ENCODE peak calls at places on chromosome 19, in seven cellular contexts. U is left lung, G is upper lobe of right lung, L is heart left ventricle, P is PC-3, Q is H1, X is right lobe of liver. C is an unnamed sample.

GRCh38 chr19:31583148-31583547 is 233.9 kb upstream of the TSHZ3 start:
- DNase-seq in G (no peak), X (no peak), U (no peak), Q (no peak), P (no peak), L (no peak), C (no peak)

GRCh38 chr19:2462635-2463421 is 6.1 kb upstream of the LMNB2 start:
- DNase-seq in P (peak), X (peak), L (peak), G (peak), Q (peak), U (peak), C (no peak)

GRCh38 chr19:44644391-44645016 is 794 bp downstream of the PVR start:
- DNase-seq in G (peak), U (no peak), P (peak), Q (peak), X (peak), L (no peak), C (no peak)

GRCh38 chr19:9309974-9310446 is 372 bp upstream of the ZNF699 start:
- DNase-seq in U (peak), G (peak), X (peak), P (peak), L (peak), Q (peak), C (peak)

GRCh38 chr19:57803594-57804325 is 11.0 kb downstream of the ZNF552 start:
- DNase-seq in U (no peak), L (peak), G (peak), Q (peak), P (peak), X (no peak), C (no peak)

GRCh38 chr19:46838160-46838559 is 12.5 kb downstream of the AP2S1 start:
- DNase-seq in P (no peak), U (no peak), Q (no peak), L (no peak), G (no peak), X (no peak), C (no peak)

GRCh38 chr19:36775768-36776167 is 3.2 kb upstream of the ZNF850 start:
- DNase-seq in G (no peak), X (no peak), Q (no peak), L (peak), P (no peak), U (no peak), C (no peak)

GRCh38 chr19:14418743-14419037 is 451 bp downstream of the DDX39A start:
- DNase-seq in Q (no peak), L (no peak), P (no peak), X (no peak), G (no peak), U (no peak), C (no peak)

GRCh38 chr19:18342090-18342632 is 1.8 kb downstream of the PGPEP1 start:
- DNase-seq in U (no peak), L (no peak), P (no peak), G (no peak), Q (no peak), X (no peak), C (no peak)

GRCh38 chr19:35171730-35172129 is 17.2 kb downstream of the FXYD5 start:
- DNase-seq in P (no peak), Q (no peak), X (no peak), U (no peak), G (no peak), L (no peak), C (no peak)

GRCh38 chr19:1752757-1753728 is at the start of gene ONECUT3:
- DNase-seq in X (no peak), G (no peak), U (no peak), L (no peak), Q (peak), P (peak), C (no peak)

GRCh38 chr19:32041681-32042292 is 303.6 kb upstream of the ZNF507 start:
- DNase-seq in G (peak), P (no peak), L (no peak), U (no peak), Q (peak), X (no peak), C (no peak)

GRCh38 chr19:19662866-19663291 is 597 bp downstream of the ATP13A1 start:
- DNase-seq in U (no peak), X (no peak), Q (no peak), L (no peak), P (no peak), G (no peak), C (no peak)

GRCh38 chr19:41707502-41707812 is 969 bp upstream of the CEACAM5 start:
- DNase-seq in G (no peak), L (no peak), X (peak), U (no peak), P (peak), Q (no peak), C (no peak)

GRCh38 chr19:325173-325936 is 19.2 kb downstream of the MIER2 start:
- DNase-seq in G (peak), X (no peak), L (peak), P (no peak), Q (no peak), U (peak), C (no peak)

GRCh38 chr19:42850981-42851717 is 28.4 kb downstream of the PSG1 start:
- DNase-seq in Q (no peak), G (no peak), X (no peak), P (peak), L (no peak), U (no peak), C (no peak)

GRCh38 chr19:5907216-5907615 is 2.5 kb downstream of the VMAC start:
- DNase-seq in P (no peak), U (no peak), Q (no peak), X (no peak), L (no peak), G (no peak), C (no peak)

GRCh38 chr19:42122691-42123607 is 9.3 kb downstream of the POU2F2 start:
- DNase-seq in L (no peak), U (no peak), G (no peak), X (no peak), Q (no peak), P (no peak), C (no peak)

GRCh38 chr19:23436944-23437343 is 41.7 kb upstream of the ZNF91 start:
- DNase-seq in U (no peak), P (peak), G (no peak), X (no peak), Q (peak), L (no peak), C (no peak)

GRCh38 chr19:16608290-16608704 is 19.7 kb downstream of the MED26 start:
- DNase-seq in U (no peak), X (no peak), L (no peak), Q (no peak), P (peak), G (no peak), C (no peak)

GRCh38 chr19:53196777-53197396 is 3.7 kb upstream of the ZNF665 start:
- DNase-seq in G (peak), X (peak), P (peak), Q (peak), L (peak), U (peak), C (peak)

DNA sequence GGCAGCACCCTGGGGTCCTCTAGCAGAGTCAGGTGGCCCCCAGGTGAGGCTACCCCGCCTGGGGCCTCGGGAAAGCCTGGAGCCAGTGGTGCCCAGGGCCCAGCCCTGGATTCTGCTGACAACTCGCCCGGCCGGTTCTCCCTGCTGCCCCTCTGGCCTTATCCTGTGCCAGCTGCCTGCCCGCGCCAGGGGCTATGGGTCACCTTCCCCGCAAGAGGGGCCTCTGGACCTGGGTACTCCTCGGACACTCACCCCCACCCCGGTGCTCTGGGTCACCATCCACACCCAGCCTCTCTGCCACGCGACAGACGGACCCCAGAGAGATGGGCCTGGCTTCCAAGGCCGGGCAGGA is 24.0 kb downstream of the ZBTB7A start:
- DNase-seq in Q (no peak), U (peak), L (no peak), G (peak), P (peak), X (no peak), C (no peak)
- H3K27ac ChIP-seq in Q (no peak), U (peak), L (peak), G (no peak), P (no peak), X (no peak), C (peak)

GRCh38 chr19:40603071-40603718 is 2.0 kb downstream of the LTBP4 start:
- DNase-seq in X (no peak), U (no peak), G (no peak), P (peak), Q (no peak), L (no peak), C (no peak)
- H3K4me3 ChIP-seq in X (peak), U (peak), G (peak), P (peak), Q (peak), L (peak), C (peak)

DNA sequence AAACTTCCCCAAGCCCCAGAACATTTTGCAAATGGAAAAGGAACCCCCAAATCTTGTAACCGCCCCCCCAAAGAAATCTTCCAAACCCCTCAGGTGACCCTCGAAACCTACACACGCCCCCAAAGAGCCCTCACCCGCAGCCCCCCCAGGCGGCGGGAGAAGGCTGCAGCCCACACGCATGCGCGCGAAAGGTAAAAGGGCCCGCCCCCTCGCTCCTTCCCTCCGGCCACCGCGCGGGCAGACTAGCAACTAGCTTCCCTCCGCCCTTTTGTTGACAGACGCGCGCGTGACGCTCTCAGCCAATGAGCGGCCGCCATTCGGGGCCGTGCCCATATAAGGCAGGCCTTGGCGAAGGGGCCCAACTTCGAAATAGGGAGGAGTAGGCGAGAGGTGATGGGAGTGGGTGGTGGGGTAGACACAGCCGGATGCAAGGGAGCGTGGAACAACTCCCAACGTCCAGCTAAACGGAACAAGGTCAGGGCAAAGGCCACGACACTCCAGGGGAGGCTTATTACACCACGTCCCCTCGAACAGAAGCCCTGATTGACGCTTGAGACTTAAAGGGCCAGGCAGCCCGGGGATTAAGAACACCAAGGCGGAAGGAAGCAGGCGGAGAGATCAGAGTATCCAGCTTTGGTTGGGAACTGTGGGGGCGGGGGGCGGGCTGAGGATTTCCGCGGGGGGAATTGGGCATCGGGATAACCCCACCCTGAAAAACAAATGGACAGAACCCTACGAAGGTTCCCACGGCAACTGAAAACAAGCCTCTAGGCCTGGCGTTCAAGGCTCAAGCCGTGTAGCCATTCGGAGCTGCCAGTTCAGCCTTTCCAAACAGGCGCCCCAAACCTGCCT is 13.3 kb downstream of the FBXO46 start:
- DNase-seq in Q (peak), U (peak), G (peak), P (peak), L (peak), X (peak), C (peak)
- TF ChIP-seq CTCF in Q (no peak), U (peak), G (peak), P (no peak), L (no peak), X (peak), C (no peak)

GRCh38 chr19:48676487-48676886 is 3.7 kb upstream of the NTN5 start:
- DNase-seq in L (no peak), U (no peak), Q (no peak), P (no peak), X (no peak), G (no peak), C (no peak)

GRCh38 chr19:48674921-48675824 is 2.4 kb upstream of the NTN5 start:
- DNase-seq in L (peak), G (peak), P (peak), U (no peak), X (peak), Q (peak), C (peak)

GRCh38 chr19:48674216-48674809 is 1.5 kb upstream of the NTN5 start:
- DNase-seq in G (no peak), L (no peak), X (no peak), P (no peak), U (no peak), Q (peak), C (no peak)

GRCh38 chr19:48678201-48678600 is 5.4 kb upstream of the NTN5 start:
- DNase-seq in L (no peak), X (no peak), P (no peak), Q (no peak), U (no peak), G (no peak), C (no peak)

DNA sequence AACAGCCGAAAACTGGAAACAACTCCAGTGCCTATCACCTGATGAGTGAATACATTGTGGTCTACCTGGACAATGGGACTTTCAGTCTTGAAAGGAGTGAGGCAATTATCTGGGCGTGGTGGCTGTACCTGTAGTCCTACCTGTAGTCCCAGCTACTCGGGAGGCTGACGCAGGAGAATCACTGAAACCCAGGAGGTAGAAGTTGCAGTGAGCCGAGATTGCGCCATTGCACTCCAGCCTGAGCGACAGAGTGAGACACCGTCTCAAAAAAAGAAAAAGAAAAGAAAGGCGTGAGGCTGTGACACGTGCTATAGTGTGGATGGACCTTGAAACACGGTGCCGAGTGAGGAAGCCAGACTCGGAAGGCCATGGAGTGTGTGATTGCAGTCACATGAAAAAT is 4.1 kb upstream of the NTN5 start:
- DNase-seq in Q (no peak), G (no peak), X (no peak), L (no peak), U (no peak), P (no peak), C (no peak)
- H3K27ac ChIP-seq in Q (no peak), G (no peak), X (no peak), L (no peak), U (no peak), P (no peak), C (peak)

C was measured in esophagus squamous epithelium.